ENCODE peak calls at places on chromosomes 3 and 15, in ten cellular contexts. T is head of caudate nucleus, F is bronchial epithelial cell, U is EH, Q is AG08395, M is NCI-H1092, Y is H4, Z is GM13976, D is IMR-90, G is sigmoid colon. P is an unnamed sample.

GRCh38 chr3:168116279-168116678 is 20.6 kb upstream of the GOLIM4 start:
- DNase-seq in T (no peak), F (peak; percentile 26), U (no peak), Q (peak; percentile 41), M (no peak), Y (no peak), Z (no peak), D (no peak), G (peak; percentile 67), P (no peak)

GRCh38 chr3:110881069-110881468 is 190.5 kb upstream of the NECTIN3 start:
- DNase-seq in T (peak; percentile 34), F (peak; percentile 90), U (peak; percentile 15), Q (peak; percentile 5), M (peak; percentile 16), Y (peak; percentile 78), Z (no peak), D (peak; percentile 54), G (peak; percentile 87), P (peak; percentile 50)

GRCh38 chr3:30720586-30721313 is 114.3 kb downstream of the TGFBR2 start:
- DNase-seq in T (no peak), F (peak; percentile 96), U (peak; percentile 64), Q (peak; percentile 12), M (no peak), Y (peak; percentile 21), Z (no peak), D (peak; percentile 95), G (no peak), P (no peak)

GRCh38 chr3:186365202-186365974 is 3.4 kb upstream of the DGKG start:
- DNase-seq in T (peak; percentile 6), F (no peak), U (peak; percentile 29), Q (no peak), M (no peak), Y (no peak), Z (no peak), D (peak; percentile 4), G (peak; percentile 76), P (no peak)

GRCh38 chr3:278300-279064 is 81.9 kb downstream of the CHL1 start:
- DNase-seq in T (no peak), F (no peak), U (no peak), Q (no peak), M (no peak), Y (no peak), Z (peak; percentile 15), D (no peak), G (no peak), P (no peak)

GRCh38 chr15:38225381-38225780 is 27.3 kb upstream of the SPRED1 start:
- DNase-seq in T (no peak), F (no peak), U (no peak), Q (no peak), M (no peak), Y (no peak), Z (no peak), D (no peak), G (no peak), P (no peak)

GRCh38 chr15:67100808-67101581 is 35.6 kb downstream of the SMAD3 start:
- DNase-seq in T (no peak), F (no peak), U (no peak), Q (no peak), M (no peak), Y (no peak), Z (peak; percentile 68), D (no peak), G (no peak), P (peak; percentile 8)

GRCh38 chr15:25407950-25408349 is 30.9 kb downstream of the UBE3A start:
- DNase-seq in T (no peak), F (no peak), U (no peak), Q (no peak), M (no peak), Y (no peak), Z (no peak), D (no peak), G (no peak), P (no peak)

GRCh38 chr3:174931473-174931872 is 72.3 kb downstream of the NAALADL2 start:
- DNase-seq in T (no peak), F (no peak), U (peak; percentile 88), Q (peak; percentile 15), M (no peak), Y (no peak), Z (no peak), D (peak; percentile 40), G (no peak), P (no peak)

GRCh38 chr15:35308802-35309201 is 223.7 kb upstream of the NANOGP8 start:
- DNase-seq in T (no peak), F (peak; percentile 31), U (peak; percentile 99), Q (peak; percentile 72), M (no peak), Y (peak; percentile 48), Z (no peak), D (peak; percentile 98), G (peak; percentile 70), P (no peak)

GRCh38 chr3:64048631-64049061 is 25.4 kb upstream of the PSMD6 start:
- DNase-seq in T (no peak), F (peak; percentile 35), U (peak; percentile 46), Q (peak; percentile 53), M (no peak), Y (peak; percentile 9), Z (no peak), D (peak; percentile 16), G (no peak), P (no peak)

GRCh38 chr15:98904466-98905048 is 103.0 kb downstream of the PGPEP1L start:
- DNase-seq in T (peak; percentile 63), F (peak; percentile 69), U (peak; percentile 84), Q (peak; percentile 81), M (peak; percentile 7), Y (peak; percentile 44), Z (peak; percentile 66), D (peak; percentile 75), G (peak; percentile 60), P (no peak)

GRCh38 chr15:82873000-82873680 is 63.7 kb downstream of the WHAMM start:
- DNase-seq in T (no peak), F (no peak), U (no peak), Q (no peak), M (no peak), Y (no peak), Z (no peak), D (no peak), G (no peak), P (no peak)

GRCh38 chr3:53269888-53270880 is 14.4 kb upstream of the TKT start:
- DNase-seq in T (peak; percentile 49), F (peak; percentile 99), U (peak; percentile 100), Q (peak; percentile 97), M (no peak), Y (peak; percentile 99), Z (no peak), D (peak; percentile 98), G (peak; percentile 97), P (peak; percentile 37)